ENCODE peak calls at places on chromosomes 16 and 17, in five cellular contexts. S, W, Y, J and X are unnamed samples.

GRCh38 chr16:73032548-73033270 is 15.2 kb downstream of the ZFHX3 start:
- DNase-seq in S (no peak), W (no peak), Y (no peak), J (no peak), X (no peak)

GRCh38 chr17:9291912-9292562 is 270.7 kb downstream of the NTN1 start:
- DNase-seq in S (no peak), W (no peak), Y (no peak), J (peak), X (peak)

GRCh38 chr16:89360760-89361435 is 129.5 kb downstream of the ANKRD11 start:
- DNase-seq in S (no peak), W (no peak), Y (no peak), J (no peak), X (no peak)

GRCh38 chr16:3076577-3076976 is 11.1 kb downstream of the IL32 start:
- DNase-seq in S (no peak), W (no peak), Y (no peak), J (no peak), X (no peak)

GRCh38 chr17:17206149-17206912 is at the start of gene PLD6:
- DNase-seq in S (peak), W (peak), Y (peak), J (peak), X (no peak)

GRCh38 chr17:3167574-3167973 is 29.7 kb upstream of the OR1A2 start:
- DNase-seq in S (no peak), W (no peak), Y (no peak), J (no peak), X (no peak)

GRCh38 chr17:29608986-29609385 is 13.7 kb downstream of the CORO6 start:
- DNase-seq in S (peak), W (no peak), Y (no peak), J (no peak), X (no peak)

GRCh38 chr17:17779015-17779611 is 57.7 kb downstream of the SREBF1 start:
- DNase-seq in S (peak), W (no peak), Y (no peak), J (no peak), X (no peak)

GRCh38 chr17:44916781-44917241 is 1.5 kb upstream of the GFAP start:
- DNase-seq in S (no peak), W (peak), Y (no peak), J (peak), X (no peak)

GRCh38 chr16:10926094-10926493 is 16.2 kb downstream of the DEXI start:
- DNase-seq in S (no peak), W (no peak), Y (no peak), J (no peak), X (no peak)

GRCh38 chr17:8121531-8122390 is 2.1 kb downstream of the HES7 start:
- DNase-seq in S (no peak), W (peak), Y (no peak), J (peak), X (no peak)

GRCh38 chr17:61757168-61757567 is 106.2 kb downstream of the BRIP1 start:
- DNase-seq in S (no peak), W (no peak), Y (no peak), J (no peak), X (no peak)

GRCh38 chr16:583470-583814 is 6.4 kb upstream of the RAB40C start:
- DNase-seq in S (no peak), W (no peak), Y (no peak), J (no peak), X (no peak)

GRCh38 chr16:13203725-13204124 is 302.3 kb downstream of the SHISA9 start:
- DNase-seq in S (no peak), W (no peak), Y (no peak), J (no peak), X (no peak)

GRCh38 chr17:76408037-76408849 is 23.8 kb downstream of the SPHK1 start:
- DNase-seq in S (peak), W (no peak), Y (no peak), J (peak), X (no peak)

GRCh38 chr17:33674685-33675084 is 381.6 kb upstream of the ASIC2 start:
- DNase-seq in S (no peak), W (peak), Y (peak), J (peak), X (peak)

GRCh38 chr17:18261146-18261515 is 669 bp downstream of the MIEF2 start:
- DNase-seq in S (peak), W (peak), Y (peak), J (peak), X (no peak)

GRCh38 chr17:79890706-79891105 is 51.5 kb upstream of the CBX4 start:
- DNase-seq in S (no peak), W (no peak), Y (no peak), J (no peak), X (no peak)

GRCh38 chr17:78107976-78108725 is 20.4 kb downstream of the TMC6 start:
- DNase-seq in S (no peak), W (no peak), Y (no peak), J (no peak), X (no peak)

GRCh38 chr16:57260294-57260929 is 15.4 kb downstream of the ARL2BP start:
- DNase-seq in S (peak), W (peak), Y (peak), J (peak), X (no peak)

GRCh38 chr17:1109606-1110523 is 69.9 kb downstream of the ABR start:
- DNase-seq in S (no peak), W (no peak), Y (no peak), J (no peak), X (no peak)

GRCh38 chr17:78990349-78991016 is 10.8 kb upstream of the LGALS3BP start:
- DNase-seq in S (no peak), W (no peak), Y (no peak), J (no peak), X (no peak)

GRCh38 chr16:12572316-12572985 is 231.2 kb downstream of the CPPED1 start:
- DNase-seq in S (no peak), W (no peak), Y (no peak), J (no peak), X (no peak)

GRCh38 chr16:54976651-54977200 is 46.1 kb downstream of the IRX5 start:
- DNase-seq in S (no peak), W (no peak), Y (no peak), J (no peak), X (no peak)

GRCh38 chr17:4998027-4998665 is 396 bp downstream of the KIF1C start:
- DNase-seq in S (peak), W (peak), Y (no peak), J (no peak), X (no peak)

GRCh38 chr17:16934133-16934795 is 37.7 kb downstream of the TNFRSF13B start:
- DNase-seq in S (peak), W (no peak), Y (peak), J (no peak), X (no peak)

GRCh38 chr17:27082023-27082774 is 211.7 kb upstream of the WSB1 start:
- DNase-seq in S (no peak), W (no peak), Y (no peak), J (no peak), X (no peak)

GRCh38 chr16:70711211-70711978 is 25.5 kb upstream of the MTSS2 start:
- DNase-seq in S (no peak), W (no peak), Y (no peak), J (no peak), X (no peak)